ENCODE peak calls at places on chromosome 9, in six cellular contexts. One of them, this sample, is unnamed. For H3K9me3, the result is how much of the 10 kb centered on the place peaks cover.

GRCh38 chr9:93229636-93230035 is 45.7 kb downstream of the WNK2 start:
- DNase-seq in heart right ventricle: no peak
- DNase-seq in upper lobe of right lung: no peak
- DNase-seq in DND-41: no peak
- DNase-seq in pancreas: peak
- DNase-seq in fibroblast of lung: no peak
- DNase-seq in this sample: no peak

GRCh38 chr9:129489838-129490582 is 130.9 kb downstream of the C9orf50 start:
- DNase-seq in heart right ventricle: peak
- DNase-seq in upper lobe of right lung: no peak
- DNase-seq in DND-41: peak
- DNase-seq in pancreas: peak
- DNase-seq in fibroblast of lung: peak
- DNase-seq in this sample: peak

GRCh38 chr9:4970970-4971641 is 14.0 kb upstream of the JAK2 start:
- DNase-seq in heart right ventricle: no peak
- DNase-seq in upper lobe of right lung: no peak
- DNase-seq in DND-41: peak
- DNase-seq in pancreas: no peak
- DNase-seq in fibroblast of lung: no peak
- DNase-seq in this sample: peak

GRCh38 chr9:97694768-97695167 is 2.4 kb downstream of the XPA start:
- DNase-seq in heart right ventricle: no peak
- DNase-seq in upper lobe of right lung: no peak
- DNase-seq in DND-41: no peak
- DNase-seq in pancreas: no peak
- DNase-seq in fibroblast of lung: no peak
- DNase-seq in this sample: no peak

GRCh38 chr9:81492710-81493447 is 196.5 kb downstream of the TLE1 start:
- DNase-seq in heart right ventricle: no peak
- DNase-seq in upper lobe of right lung: no peak
- DNase-seq in DND-41: no peak
- DNase-seq in pancreas: no peak
- DNase-seq in fibroblast of lung: peak
- DNase-seq in this sample: no peak

GRCh38 chr9:86352440-86353106 is 1.6 kb downstream of the TUT7 start:
- DNase-seq in heart right ventricle: no peak
- DNase-seq in upper lobe of right lung: no peak
- DNase-seq in DND-41: no peak
- DNase-seq in pancreas: no peak
- DNase-seq in fibroblast of lung: peak
- DNase-seq in this sample: no peak

GRCh38 chr9:98039474-98040072 is 17.0 kb upstream of the NANS start:
- DNase-seq in heart right ventricle: no peak
- DNase-seq in upper lobe of right lung: no peak
- DNase-seq in DND-41: no peak
- DNase-seq in pancreas: no peak
- DNase-seq in fibroblast of lung: peak
- DNase-seq in this sample: no peak

GRCh38 chr9:99859395-99859980 is 37.8 kb downstream of the NR4A3 start:
- DNase-seq in heart right ventricle: no peak
- DNase-seq in upper lobe of right lung: no peak
- DNase-seq in DND-41: no peak
- DNase-seq in pancreas: no peak
- DNase-seq in fibroblast of lung: peak
- DNase-seq in this sample: no peak

GRCh38 chr9:88532320-88532719 is 2.7 kb upstream of the NXNL2 start:
- DNase-seq in heart right ventricle: no peak
- DNase-seq in upper lobe of right lung: no peak
- DNase-seq in DND-41: no peak
- DNase-seq in pancreas: no peak
- DNase-seq in fibroblast of lung: peak
- DNase-seq in this sample: no peak

GRCh38 chr9:38392235-38393127 is at the start of gene ALDH1B1:
- DNase-seq in heart right ventricle: peak
- DNase-seq in upper lobe of right lung: peak
- DNase-seq in DND-41: peak
- DNase-seq in pancreas: peak
- DNase-seq in fibroblast of lung: peak
- DNase-seq in this sample: peak

GRCh38 chr9:128429505-128430086 is 8.9 kb downstream of the CERCAM start:
- DNase-seq in heart right ventricle: no peak
- DNase-seq in upper lobe of right lung: no peak
- DNase-seq in DND-41: no peak
- DNase-seq in pancreas: no peak
- DNase-seq in fibroblast of lung: no peak
- DNase-seq in this sample: no peak

GRCh38 chr9:129550199-129550839 is 70.6 kb downstream of the C9orf50 start:
- DNase-seq in heart right ventricle: peak
- DNase-seq in upper lobe of right lung: peak
- DNase-seq in DND-41: no peak
- DNase-seq in pancreas: peak
- DNase-seq in fibroblast of lung: peak
- DNase-seq in this sample: no peak

GRCh38 chr9:95024097-95024671 is 293.3 kb downstream of the FANCC start:
- DNase-seq in heart right ventricle: no peak
- DNase-seq in upper lobe of right lung: no peak
- DNase-seq in DND-41: no peak
- DNase-seq in pancreas: peak
- DNase-seq in fibroblast of lung: no peak
- DNase-seq in this sample: no peak

GRCh38 chr9:72299017-72299603 is 65.9 kb downstream of the ZFAND5 start:
- DNase-seq in heart right ventricle: no peak
- DNase-seq in upper lobe of right lung: no peak
- DNase-seq in DND-41: no peak
- DNase-seq in pancreas: no peak
- DNase-seq in fibroblast of lung: no peak
- DNase-seq in this sample: no peak

GRCh38 chr9:31272456-31273295 is 1111.8 kb upstream of the ACO1 start:
- DNase-seq in heart right ventricle: no peak
- DNase-seq in upper lobe of right lung: no peak
- DNase-seq in DND-41: no peak
- DNase-seq in pancreas: no peak
- DNase-seq in fibroblast of lung: no peak
- DNase-seq in this sample: no peak

GRCh38 chr9:80489329-80489728 is 917.6 kb downstream of the TLE4 start:
- DNase-seq in heart right ventricle: no peak
- DNase-seq in upper lobe of right lung: no peak
- DNase-seq in DND-41: no peak
- DNase-seq in pancreas: no peak
- DNase-seq in fibroblast of lung: no peak
- DNase-seq in this sample: no peak
- H3K9me3 ChIP-seq in heart right ventricle: under half
- H3K9me3 ChIP-seq in upper lobe of right lung: under half
- H3K9me3 ChIP-seq in DND-41: under half
- H3K9me3 ChIP-seq in pancreas: under half
- H3K9me3 ChIP-seq in fibroblast of lung: under half
- H3K9me3 ChIP-seq in this sample: under half

DNA sequence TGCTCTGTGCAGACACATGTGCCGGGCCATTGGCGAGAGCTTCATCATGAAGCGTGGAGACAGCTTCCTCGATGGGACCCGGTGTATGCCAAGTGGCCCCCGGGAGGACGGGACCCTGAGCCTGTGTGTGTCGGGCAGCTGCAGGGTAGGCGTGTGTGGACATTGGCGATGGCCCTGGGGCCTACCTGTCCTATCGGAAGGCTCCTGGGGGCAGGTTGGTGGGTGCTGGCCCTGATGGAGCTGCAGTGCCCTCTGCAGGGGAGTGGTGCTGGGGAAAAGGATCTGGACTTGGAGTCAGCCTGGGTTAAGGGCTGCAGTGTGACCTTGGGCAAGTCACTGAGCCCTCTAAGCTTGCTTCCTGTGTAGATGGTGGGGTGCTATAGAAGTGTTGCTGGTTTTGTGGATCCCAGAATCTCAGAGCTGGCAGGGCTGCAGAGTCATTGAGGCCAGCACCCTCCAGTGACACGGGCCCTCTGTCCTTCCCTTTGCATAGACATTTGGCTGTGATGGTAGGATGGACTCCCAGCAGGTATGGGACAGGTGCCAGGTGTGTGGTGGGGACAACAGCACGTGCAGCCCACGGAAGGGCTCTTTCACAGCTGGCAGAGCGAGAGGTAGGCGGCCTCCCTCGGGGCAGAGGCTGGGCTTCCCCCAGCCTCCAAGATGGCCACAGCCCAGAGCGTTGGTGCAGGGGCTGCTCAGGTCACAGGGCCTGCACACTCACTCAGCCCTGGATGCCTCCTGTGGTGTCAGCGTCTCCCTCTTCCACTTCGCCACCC is 15.8 kb downstream of the ADAMTS13 start:
- DNase-seq in heart right ventricle: no peak
- DNase-seq in upper lobe of right lung: no peak
- DNase-seq in DND-41: no peak
- DNase-seq in pancreas: no peak
- DNase-seq in fibroblast of lung: no peak
- DNase-seq in this sample: no peak
- TF ChIP-seq CTCF in heart right ventricle: no peak
- TF ChIP-seq CTCF in upper lobe of right lung: no peak
- TF ChIP-seq CTCF in DND-41: no peak
- TF ChIP-seq CTCF in pancreas: no peak
- TF ChIP-seq CTCF in fibroblast of lung: peak
- TF ChIP-seq CTCF in this sample: no peak

DNA sequence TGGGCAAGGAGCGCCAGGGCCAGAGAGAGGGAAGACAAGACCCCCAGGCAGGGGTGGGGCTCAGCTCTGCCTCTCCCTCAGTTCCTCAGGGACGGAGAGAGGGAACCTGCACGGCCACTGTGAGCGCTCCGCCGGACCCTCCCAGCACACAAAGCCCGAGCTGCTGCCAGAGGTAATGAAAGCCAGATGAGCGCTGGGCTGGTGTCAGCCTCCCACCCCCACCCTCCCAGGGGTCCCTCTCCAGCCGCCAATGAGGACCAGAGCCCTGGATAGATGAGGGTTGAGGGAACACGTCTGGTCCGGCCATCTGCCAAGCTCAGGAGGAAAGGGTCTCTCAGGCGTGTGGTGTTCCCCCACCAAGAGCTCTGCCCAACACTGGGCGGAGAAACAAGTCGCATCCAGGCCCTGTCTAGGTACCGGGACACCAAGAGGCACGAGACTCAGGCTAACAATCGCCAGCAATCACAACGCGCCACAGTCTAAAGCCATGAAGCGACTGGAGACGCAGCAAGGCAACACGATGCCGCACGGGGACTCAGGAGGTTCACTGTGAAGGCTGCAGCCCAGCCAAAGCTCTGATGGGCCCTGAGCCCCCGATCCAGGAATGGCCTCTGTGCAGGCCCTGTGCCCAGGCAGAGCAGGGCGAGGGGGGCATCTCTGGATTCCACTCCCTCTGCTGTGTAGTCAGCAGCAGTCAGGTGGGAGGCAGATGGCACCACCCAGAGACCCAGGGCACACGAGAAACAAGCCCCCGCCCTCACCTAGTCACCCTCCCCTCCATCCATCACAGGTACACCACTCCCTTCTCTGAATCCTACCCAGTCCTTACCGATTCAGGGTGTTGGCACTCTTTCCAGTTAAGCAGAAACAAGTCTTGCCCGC is 1.3 kb downstream of the RALGDS start:
- DNase-seq in heart right ventricle: no peak
- DNase-seq in upper lobe of right lung: no peak
- DNase-seq in DND-41: no peak
- DNase-seq in pancreas: peak
- DNase-seq in fibroblast of lung: peak
- DNase-seq in this sample: no peak
- H3K27ac ChIP-seq in heart right ventricle: peak
- H3K27ac ChIP-seq in upper lobe of right lung: peak
- H3K27ac ChIP-seq in DND-41: no peak
- H3K27ac ChIP-seq in pancreas: peak
- H3K27ac ChIP-seq in fibroblast of lung: peak
- H3K27ac ChIP-seq in this sample: no peak

DNA sequence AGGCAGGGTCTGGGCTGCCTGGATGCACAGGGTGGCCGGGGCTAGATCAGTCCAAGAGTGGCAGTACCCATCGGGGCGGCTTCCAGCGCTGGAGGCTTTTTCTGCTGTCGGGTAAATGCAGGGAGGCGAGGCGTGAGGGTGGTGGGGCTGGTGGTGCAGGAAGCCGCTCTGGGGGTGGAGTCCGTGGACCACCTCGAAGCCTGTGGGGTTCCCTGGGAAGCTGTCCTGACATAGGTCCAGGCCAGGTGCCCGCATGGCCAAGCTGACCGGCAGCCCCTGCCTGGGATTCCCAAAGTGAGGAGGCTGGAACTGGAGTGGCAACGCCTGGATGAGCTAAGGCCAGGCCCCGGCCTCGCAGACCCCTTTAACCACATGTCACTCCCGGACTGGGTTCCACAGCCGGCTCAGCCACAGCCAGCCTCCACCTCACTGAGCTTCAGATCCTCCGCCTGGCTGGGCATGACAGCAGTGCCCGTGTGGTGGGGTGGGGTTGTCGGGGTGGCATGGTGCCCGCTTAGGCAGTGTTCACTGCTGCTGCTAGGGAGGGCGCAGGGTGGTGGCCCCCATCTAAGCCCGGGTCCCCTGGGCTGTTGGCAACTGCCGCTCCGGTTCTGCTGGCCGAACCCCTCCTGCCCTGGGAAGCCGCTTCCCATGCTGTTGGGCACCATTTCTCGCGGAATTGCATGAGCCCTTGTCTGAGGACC is 1.4 kb upstream of the QRFP start:
- DNase-seq in heart right ventricle: no peak
- DNase-seq in upper lobe of right lung: peak
- DNase-seq in DND-41: no peak
- DNase-seq in pancreas: no peak
- DNase-seq in fibroblast of lung: no peak
- DNase-seq in this sample: no peak
- H3K9me3 ChIP-seq in heart right ventricle: under half
- H3K9me3 ChIP-seq in upper lobe of right lung: under half
- H3K9me3 ChIP-seq in DND-41: under half
- H3K9me3 ChIP-seq in pancreas: under half
- H3K9me3 ChIP-seq in fibroblast of lung: under half
- H3K9me3 ChIP-seq in this sample: under half

This sample was measured in CD8-positive, alpha-beta T cell.